ENCODE peak calls at places on chromosomes 16 and 17, in seven cellular contexts. One of them, this sample, is unnamed.

GRCh38 chr16:79469999-79470398 is 130.5 kb downstream of the MAF start:
- DNase-seq in posterior cingulate gyrus: no peak
- DNase-seq in non-pigmented ciliary epithelial cell: no peak
- DNase-seq in CD4-positive, alpha-beta T cell: no peak
- DNase-seq in astrocyte of the spinal cord: no peak
- DNase-seq in left lung: no peak
- DNase-seq in EH: no peak
- DNase-seq in this sample: no peak

GRCh38 chr16:58732545-58733247 is 1.4 kb downstream of the GOT2 start:
- DNase-seq in posterior cingulate gyrus: no peak
- DNase-seq in non-pigmented ciliary epithelial cell: no peak
- DNase-seq in CD4-positive, alpha-beta T cell: no peak
- DNase-seq in astrocyte of the spinal cord: peak
- DNase-seq in left lung: no peak
- DNase-seq in EH: peak
- DNase-seq in this sample: no peak

GRCh38 chr17:5780476-5780875 is 196.2 kb upstream of the NLRP1 start:
- DNase-seq in posterior cingulate gyrus: no peak
- DNase-seq in non-pigmented ciliary epithelial cell: peak
- DNase-seq in CD4-positive, alpha-beta T cell: no peak
- DNase-seq in astrocyte of the spinal cord: peak
- DNase-seq in left lung: no peak
- DNase-seq in EH: peak
- DNase-seq in this sample: no peak

GRCh38 chr16:67865318-67865717 is 7.5 kb upstream of the EDC4 start:
- DNase-seq in posterior cingulate gyrus: no peak
- DNase-seq in non-pigmented ciliary epithelial cell: no peak
- DNase-seq in CD4-positive, alpha-beta T cell: no peak
- DNase-seq in astrocyte of the spinal cord: no peak
- DNase-seq in left lung: no peak
- DNase-seq in EH: peak
- DNase-seq in this sample: no peak

GRCh38 chr17:15493031-15493750 is 25.8 kb upstream of the CDRT4 start:
- DNase-seq in posterior cingulate gyrus: no peak
- DNase-seq in non-pigmented ciliary epithelial cell: no peak
- DNase-seq in CD4-positive, alpha-beta T cell: no peak
- DNase-seq in astrocyte of the spinal cord: no peak
- DNase-seq in left lung: no peak
- DNase-seq in EH: peak
- DNase-seq in this sample: no peak

GRCh38 chr17:66531826-66532439 is 229.5 kb downstream of the PRKCA start:
- DNase-seq in posterior cingulate gyrus: peak
- DNase-seq in non-pigmented ciliary epithelial cell: no peak
- DNase-seq in CD4-positive, alpha-beta T cell: no peak
- DNase-seq in astrocyte of the spinal cord: peak
- DNase-seq in left lung: no peak
- DNase-seq in EH: peak
- DNase-seq in this sample: no peak

GRCh38 chr17:64661981-64662773 is at the start of gene SMURF2:
- DNase-seq in posterior cingulate gyrus: peak
- DNase-seq in non-pigmented ciliary epithelial cell: no peak
- DNase-seq in CD4-positive, alpha-beta T cell: peak
- DNase-seq in astrocyte of the spinal cord: peak
- DNase-seq in left lung: peak
- DNase-seq in EH: peak
- DNase-seq in this sample: peak

GRCh38 chr16:66084306-66084705 is 282.2 kb upstream of the CDH5 start:
- DNase-seq in posterior cingulate gyrus: no peak
- DNase-seq in non-pigmented ciliary epithelial cell: no peak
- DNase-seq in CD4-positive, alpha-beta T cell: no peak
- DNase-seq in astrocyte of the spinal cord: no peak
- DNase-seq in left lung: no peak
- DNase-seq in EH: peak
- DNase-seq in this sample: no peak

GRCh38 chr16:85088570-85089214 is 23.6 kb downstream of the CIBAR2 start:
- DNase-seq in posterior cingulate gyrus: no peak
- DNase-seq in non-pigmented ciliary epithelial cell: no peak
- DNase-seq in CD4-positive, alpha-beta T cell: no peak
- DNase-seq in astrocyte of the spinal cord: no peak
- DNase-seq in left lung: peak
- DNase-seq in EH: no peak
- DNase-seq in this sample: no peak

GRCh38 chr17:1898332-1898731 is 68.5 kb downstream of the RPA1 start:
- DNase-seq in posterior cingulate gyrus: no peak
- DNase-seq in non-pigmented ciliary epithelial cell: no peak
- DNase-seq in CD4-positive, alpha-beta T cell: no peak
- DNase-seq in astrocyte of the spinal cord: no peak
- DNase-seq in left lung: no peak
- DNase-seq in EH: no peak
- DNase-seq in this sample: no peak

This sample was measured in effector memory CD8-positive, alpha-beta T cell.